ENCODE peak calls at places on chromosomes 12 and 14, in four cellular contexts. J is IMR-90, W is uterus, P is breast epithelium. A is an unnamed sample.

GRCh38 chr12:116516657-116517056 is 42.5 kb upstream of the MAP1LC3B2 start:
- DNase-seq in W (no peak), J (no peak), P (no peak), A (no peak)

GRCh38 chr12:40792792-40793386 is 100.7 kb downstream of the CNTN1 start:
- DNase-seq in J (no peak), W (no peak), P (no peak), A (no peak)

GRCh38 chr14:38786921-38787320 is 316.1 kb downstream of the SEC23A start:
- DNase-seq in W (no peak), J (no peak), P (no peak), A (no peak)

GRCh38 chr12:47303207-47303606 is 223.4 kb upstream of the AMIGO2 start:
- DNase-seq in J (peak), W (no peak), P (no peak), A (no peak)

GRCh38 chr12:58365087-58365390 is 423.7 kb downstream of the ATP23 start:
- DNase-seq in P (no peak), J (no peak), W (no peak), A (no peak)

GRCh38 chr12:29026419-29026818 is 122.7 kb upstream of the FAR2 start:
- DNase-seq in W (no peak), P (no peak), J (no peak), A (no peak)

GRCh38 chr12:56487448-56488040 is 417 bp downstream of the GLS2 start:
- DNase-seq in J (no peak), P (no peak), W (peak), A (no peak)

GRCh38 chr12:15719230-15719629 is 70.0 kb downstream of the EPS8 start:
- DNase-seq in W (no peak), P (no peak), J (no peak), A (no peak)

GRCh38 chr14:32313977-32314376 is 15.1 kb upstream of the AKAP6 start:
- DNase-seq in W (no peak), P (no peak), J (no peak), A (no peak)

GRCh38 chr12:115597157-115597712 is 680.3 kb downstream of the MED13L start:
- DNase-seq in J (peak), W (no peak), P (no peak), A (peak)

GRCh38 chr12:104546575-104546974 is 89.8 kb downstream of the CHST11 start:
- DNase-seq in W (no peak), J (no peak), P (no peak), A (no peak)

GRCh38 chr12:111720457-111720856 is 34.6 kb downstream of the ACAD10 start:
- DNase-seq in P (no peak), W (no peak), J (peak), A (no peak)

GRCh38 chr14:98501335-98501734 is 770.7 kb downstream of the BCL11B start:
- DNase-seq in P (no peak), J (no peak), W (no peak), A (no peak)

DNA sequence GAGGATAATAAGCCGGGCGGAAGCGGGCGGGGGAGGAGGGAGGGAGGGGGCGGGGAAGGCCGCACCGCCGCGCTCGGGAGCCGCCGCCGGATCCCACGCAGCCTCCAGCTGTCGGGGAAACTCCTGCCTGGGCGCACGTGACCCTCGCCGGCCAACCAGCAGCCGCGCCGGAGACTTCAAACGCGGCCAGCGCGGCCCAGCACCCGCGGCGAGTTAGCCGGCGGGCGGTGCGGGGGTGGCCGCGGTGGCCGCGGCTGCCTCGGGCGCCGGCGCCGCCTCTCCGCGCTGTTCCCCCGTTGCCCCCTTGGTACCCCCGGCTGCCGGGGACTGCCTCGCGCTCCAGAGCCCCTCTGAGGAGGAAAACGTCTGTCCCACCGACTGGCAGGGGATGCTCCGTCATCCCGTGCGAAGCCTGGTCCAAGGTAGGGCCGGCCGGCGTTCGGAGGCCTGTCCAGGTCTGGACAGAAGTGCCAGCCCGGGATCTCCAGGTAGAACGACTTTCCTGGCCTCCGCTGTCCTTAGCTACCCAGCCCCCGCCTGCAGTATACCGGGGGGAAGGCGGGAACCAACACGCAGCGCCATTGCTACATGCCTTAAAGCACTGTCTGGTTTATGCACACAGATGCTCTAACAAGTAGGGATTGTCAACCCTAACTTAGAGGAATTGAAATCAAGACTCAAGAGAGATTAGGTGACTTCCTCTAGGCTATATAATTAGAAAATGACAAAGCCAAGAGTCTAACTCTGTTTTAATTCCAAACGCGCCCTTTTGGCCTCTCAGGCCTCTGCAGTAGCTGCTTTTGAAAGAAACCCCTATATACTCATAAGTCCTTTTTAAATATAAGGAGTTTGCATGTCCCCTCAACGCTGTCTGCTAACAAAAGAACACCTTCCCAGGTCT is at the start of gene YAF2:
- DNase-seq in P (peak), J (peak), W (peak), A (peak)
- TF ChIP-seq POLR2A in P (no peak), J (peak), W (peak), A (peak)

DNA sequence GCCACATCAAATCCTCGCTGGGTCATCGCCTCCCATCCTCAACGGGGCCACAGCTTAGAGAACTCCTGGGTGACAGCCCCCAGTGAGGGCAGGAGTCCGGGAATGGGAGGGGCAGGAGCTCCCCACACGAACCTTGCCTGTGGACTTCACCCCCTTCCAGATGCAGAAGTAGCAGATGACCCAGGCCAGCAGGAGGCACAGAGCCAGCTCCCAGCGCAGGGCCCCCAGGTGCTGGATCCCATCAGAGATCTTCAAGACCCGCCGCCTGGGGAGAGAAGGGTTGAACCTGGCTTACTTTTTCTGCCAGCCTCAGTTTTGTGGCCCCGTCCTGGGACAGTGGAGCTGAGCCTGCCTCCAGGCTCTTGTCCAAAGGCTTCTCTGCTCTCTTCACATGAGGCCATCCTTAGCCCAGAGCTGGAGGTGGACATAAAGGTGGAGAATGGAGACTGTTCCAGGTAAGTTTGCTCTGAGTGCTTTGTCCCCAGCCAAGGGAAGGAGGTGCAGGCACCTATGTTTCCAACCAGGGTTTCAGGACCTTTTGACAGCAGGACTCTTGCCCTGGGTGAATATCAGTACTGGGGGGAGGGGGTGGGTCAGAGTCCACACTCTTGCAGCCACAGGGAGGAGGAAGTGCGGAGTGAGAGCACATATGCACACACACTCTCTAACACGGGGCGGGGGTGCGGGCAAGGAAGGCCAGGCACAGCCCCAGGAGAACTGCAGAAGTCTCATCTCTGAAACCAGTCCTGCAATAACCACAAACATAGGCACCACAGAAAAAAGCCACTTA is 23.3 kb upstream of the SLC6A12 start:
- DNase-seq in P (peak), W (peak), J (no peak), A (no peak)
- TF ChIP-seq POLR2A in P (no peak), W (no peak), J (no peak), A (no peak)

GRCh38 chr14:103558071-103558882 is 4.2 kb downstream of the BAG5 start:
- DNase-seq in J (peak), W (peak), P (no peak), A (no peak)

GRCh38 chr14:103563089-103563620 is 395 bp downstream of the COA8 start:
- DNase-seq in W (no peak), P (no peak), J (no peak), A (peak)

GRCh38 chr14:103561381-103562134 is 899 bp downstream of the BAG5 start:
- DNase-seq in J (peak), P (no peak), W (peak), A (peak)

GRCh38 chr14:103562135-103562384 is 397 bp downstream of the BAG5 start:
- DNase-seq in J (no peak), W (no peak), P (no peak), A (no peak)

GRCh38 chr14:103562385-103563088 is at the start of the genes BAG5 and COA8:
- DNase-seq in J (peak), W (peak), P (no peak), A (peak)
- TF ChIP-seq POLR2A in J (peak), W (peak), P (peak), A (peak)

GRCh38 chr12:64759035-64759894 is at the start of gene GNS:
- DNase-seq in W (peak), P (peak), J (peak), A (peak)

GRCh38 chr12:64757778-64758177 is 1.4 kb downstream of the GNS start:
- DNase-seq in W (no peak), J (no peak), P (no peak), A (no peak)

GRCh38 chr12:64752833-64753238 is 6.4 kb downstream of the GNS start:
- DNase-seq in W (no peak), J (no peak), P (no peak), A (no peak)

GRCh38 chr12:64753427-64753826 is 5.8 kb downstream of the GNS start:
- DNase-seq in W (no peak), J (no peak), P (no peak), A (no peak)

GRCh38 chr12:64756371-64756770 is 2.8 kb downstream of the GNS start:
- DNase-seq in W (no peak), P (no peak), J (no peak), A (no peak)
- TF ChIP-seq POLR2A in W (no peak), P (no peak), J (no peak), A (no peak)

GRCh38 chr14:90331497-90332270 is at the start of gene NRDE2:
- DNase-seq in W (peak), P (peak), J (peak), A (peak)
- TF ChIP-seq POLR2A in W (peak), P (no peak), J (peak), A (no peak)

DNA sequence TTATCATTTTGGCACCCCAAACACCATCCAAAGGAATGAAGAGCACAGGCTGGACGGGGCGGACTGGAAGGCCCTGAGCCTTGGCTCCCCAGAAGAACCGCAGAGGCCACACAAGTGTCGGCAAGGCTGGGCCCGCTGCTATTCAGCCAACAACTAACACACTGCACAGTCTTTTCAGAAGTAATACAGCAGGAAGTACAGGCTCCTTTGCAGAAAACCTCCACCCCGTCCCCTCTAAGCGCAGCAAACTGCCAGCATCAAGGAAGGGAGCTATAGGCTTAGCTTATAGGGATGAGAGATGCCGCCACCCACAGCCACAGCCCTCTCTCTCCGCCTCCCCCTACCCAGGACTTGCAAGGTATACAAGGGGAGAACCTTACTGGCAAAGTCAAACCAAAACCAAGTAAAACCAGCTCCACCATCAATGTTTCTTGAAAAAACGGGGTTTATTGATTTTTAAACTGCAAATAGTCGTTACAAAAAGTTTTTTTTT is 5.6 kb downstream of the ZFP36L1 start:
- DNase-seq in J (no peak), P (no peak), W (peak), A (no peak)
- TF ChIP-seq POLR2A in J (no peak), P (peak), W (no peak), A (no peak)

A was measured in H54.